ENCODE peak calls at places on chromosomes 2 and 18, in seven cellular contexts. M is kidney, J is GM23248, U is sigmoid colon, Z is spleen, N is foreskin keratinocyte, W is IMR-90. B is an unnamed sample. For H3K4me1, the result is how much of the 10 kb centered on the place peaks cover.

GRCh38 chr18:13221821-13222220 is 3.3 kb downstream of the LDLRAD4 start:
- DNase-seq in M (peak), J (no peak), W (no peak), U (peak), N (no peak), Z (no peak), B (no peak)

GRCh38 chr2:54103454-54104314 is 11.7 kb upstream of the ACYP2 start:
- DNase-seq in J (peak), W (peak), N (peak), Z (peak), M (peak), U (no peak), B (no peak)

GRCh38 chr2:47503481-47504070 is 100.6 kb downstream of the MSH2 start:
- DNase-seq in M (no peak), W (no peak), N (no peak), J (no peak), U (no peak), Z (no peak), B (no peak)

GRCh38 chr2:8623958-8624591 is 57.8 kb upstream of the ID2 start:
- DNase-seq in J (no peak), Z (no peak), N (no peak), W (no peak), U (no peak), M (peak), B (no peak)

GRCh38 chr2:193687195-193687594 is 1492.5 kb upstream of the TMEFF2 start:
- DNase-seq in W (no peak), Z (no peak), N (no peak), M (no peak), U (no peak), J (no peak), B (no peak)

GRCh38 chr2:53545159-53546055 is 222.2 kb upstream of the CHAC2 start:
- DNase-seq in N (peak), M (no peak), U (no peak), Z (no peak), J (no peak), W (no peak), B (no peak)

GRCh38 chr18:70030728-70031127 is 83.1 kb upstream of the CD226 start:
- DNase-seq in M (no peak), W (no peak), N (no peak), J (no peak), U (no peak), Z (no peak), B (no peak)

GRCh38 chr2:109237792-109238191 is 108.8 kb downstream of the SH3RF3 start:
- DNase-seq in Z (no peak), J (no peak), M (no peak), W (no peak), N (no peak), U (no peak), B (no peak)

GRCh38 chr2:134736167-134736885 is 17.5 kb upstream of the TMEM163 start:
- DNase-seq in M (no peak), W (peak), N (peak), Z (no peak), U (no peak), J (peak), B (no peak)

GRCh38 chr2:207039225-207039624 is 99.9 kb downstream of the CPO start:
- DNase-seq in Z (no peak), M (no peak), W (no peak), J (no peak), U (no peak), N (peak), B (no peak)

GRCh38 chr2:66587216-66587615 is 152.3 kb downstream of the MEIS1 start:
- DNase-seq in U (no peak), W (peak), N (no peak), Z (no peak), J (peak), M (no peak), B (no peak)

GRCh38 chr18:37322497-37323035 is 243.0 kb downstream of the CELF4 start:
- DNase-seq in M (no peak), N (no peak), W (peak), U (no peak), Z (no peak), J (peak), B (no peak)

GRCh38 chr2:241901018-241901380 is 31.5 kb downstream of the RTP5 start:
- DNase-seq in U (no peak), N (peak), M (peak), W (no peak), J (no peak), Z (peak), B (peak)

GRCh38 chr2:28610583-28611201 is 114.8 kb downstream of the PLB1 start:
- DNase-seq in N (peak), M (peak), W (peak), J (peak), Z (peak), U (no peak), B (no peak)

GRCh38 chr2:73034661-73035374 is 36.7 kb downstream of the SFXN5 start:
- DNase-seq in U (no peak), J (no peak), N (no peak), W (no peak), M (no peak), Z (no peak), B (no peak)

GRCh38 chr2:181937473-181937872 is 45.9 kb downstream of the ITPRID2 start:
- DNase-seq in Z (no peak), W (peak), J (peak), M (no peak), N (no peak), U (no peak), B (no peak)

GRCh38 chr2:171086352-171087290 is 74.1 kb downstream of the TLK1 start:
- DNase-seq in W (peak), Z (no peak), N (peak), J (peak), U (no peak), M (no peak), B (no peak)

GRCh38 chr2:69087211-69087911 is 74.4 kb downstream of the ANTXR1 start:
- DNase-seq in N (no peak), W (no peak), Z (no peak), J (peak), M (no peak), U (no peak), B (no peak)

GRCh38 chr2:166653185-166653813 is 159.2 kb upstream of the SCN7A start:
- DNase-seq in J (no peak), M (no peak), U (no peak), Z (no peak), N (no peak), W (peak), B (no peak)

DNA sequence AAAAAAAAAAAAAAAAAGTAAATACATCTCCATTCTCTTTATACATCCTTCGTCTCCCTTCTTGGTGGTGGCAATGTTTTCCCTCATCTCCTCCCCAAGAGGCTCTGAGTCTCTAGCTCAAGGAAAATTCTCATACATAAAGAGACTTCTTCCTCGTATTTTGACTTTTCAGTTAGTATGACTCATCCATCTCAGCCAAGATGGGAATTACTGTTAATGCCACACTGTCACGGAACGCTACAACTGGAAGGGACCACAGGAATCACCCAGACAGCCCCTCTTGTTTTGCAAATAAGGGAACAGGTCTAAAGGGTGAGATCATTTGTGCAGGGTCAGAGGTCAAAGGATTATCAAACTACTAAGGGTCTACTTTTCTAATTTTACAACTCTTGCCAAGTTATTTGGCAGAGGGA is 19.5 kb downstream of the NFE2L2 start:
- DNase-seq in M (no peak), N (no peak), Z (no peak), W (peak), J (peak), U (no peak), B (no peak)
- H3K4me1 ChIP-seq in M (under half), N (under half), Z (half or more), W (under half), J (half or more), U (half or more), B (half or more)

DNA sequence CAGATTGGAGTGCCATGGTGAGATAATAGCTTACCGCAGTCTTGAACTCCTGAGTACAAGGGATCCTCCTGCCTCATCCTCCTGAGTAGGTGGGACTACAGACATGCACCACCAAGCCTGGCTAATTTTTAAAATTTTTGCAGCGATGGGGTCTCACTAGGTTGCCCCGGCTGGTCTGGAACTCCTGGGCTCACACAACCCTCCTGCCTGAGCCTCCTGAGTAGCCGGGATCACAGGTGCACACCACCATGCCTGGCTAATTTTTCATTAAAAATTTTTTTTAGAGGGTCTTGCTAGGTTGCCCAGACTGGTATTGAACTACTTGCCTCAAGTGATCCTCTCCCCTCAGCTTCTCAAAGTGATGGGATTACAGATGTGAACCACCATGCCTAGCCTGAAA is 27.8 kb downstream of the RAB31 start:
- DNase-seq in N (no peak), W (no peak), Z (peak), J (no peak), U (no peak), M (no peak), B (no peak)
- H3K4me1 ChIP-seq in N (under half), W (under half), Z (under half), J (under half), U (under half), M (under half), B (under half)

GRCh38 chr2:224579411-224579810 is 5.8 kb downstream of the CUL3 start:
- DNase-seq in Z (no peak), M (no peak), U (no peak), J (peak), N (peak), W (peak), B (no peak)
- H3K4me1 ChIP-seq in Z (half or more), M (under half), U (half or more), J (half or more), N (under half), W (under half), B (half or more)

GRCh38 chr2:236915726-236916125 is 170.0 kb upstream of the COPS8 start:
- DNase-seq in N (no peak), M (no peak), U (no peak), J (no peak), Z (no peak), W (no peak), B (no peak)
- H3K4me1 ChIP-seq in N (under half), M (under half), U (under half), J (under half), Z (under half), W (under half), B (under half)